ENCODE peak calls at places on chromosomes 3 and 15, in six cellular contexts. U is breast epithelium, M is dorsolateral prefrontal cortex, A is substantia nigra, E is psoas muscle, V is left ventricle myocardium inferior. N is an unnamed sample.

GRCh38 chr3:49030331-49030730 is 1.1 kb upstream of the IMPDH2 start:
- DNase-seq in U (no peak), M (no peak), A (no peak), E (no peak), V (no peak), N (no peak)

GRCh38 chr3:57451150-57451846 is 92.8 kb downstream of the DNAH12 start:
- DNase-seq in U (no peak), M (no peak), A (no peak), E (no peak), V (no peak), N (no peak)

GRCh38 chr3:172918568-172919296 is 168.2 kb downstream of the ECT2 start:
- DNase-seq in U (no peak), M (no peak), A (no peak), E (no peak), V (no peak), N (no peak)

GRCh38 chr3:72255191-72255590 is 470.2 kb upstream of the PROK2 start:
- DNase-seq in U (peak; percentile 72), M (no peak), A (no peak), E (no peak), V (no peak), N (no peak)

GRCh38 chr15:100663066-100663465 is 60.7 kb downstream of the ASB7 start:
- DNase-seq in U (no peak), M (no peak), A (no peak), E (no peak), V (no peak), N (no peak)

GRCh38 chr3:44323341-44323955 is 15.1 kb upstream of the TCAIM start:
- DNase-seq in U (no peak), M (peak; percentile 64), A (no peak), E (peak; percentile 64), V (peak; percentile 41), N (peak; percentile 62)

GRCh38 chr15:55942332-55942731 is 51.1 kb downstream of the NEDD4 start:
- DNase-seq in U (no peak), M (no peak), A (no peak), E (no peak), V (no peak), N (no peak)

GRCh38 chr3:31878231-31878838 is 102.7 kb downstream of the OSBPL10 start:
- DNase-seq in U (no peak), M (no peak), A (no peak), E (no peak), V (no peak), N (no peak)

GRCh38 chr3:128075516-128076464 is 23.6 kb downstream of the SEC61A1 start:
- DNase-seq in U (peak; percentile 75), M (peak; percentile 84), A (peak; percentile 49), E (peak; percentile 94), V (peak; percentile 88), N (peak; percentile 90)

GRCh38 chr3:197487911-197488391 is 67.8 kb downstream of the BDH1 start:
- DNase-seq in U (peak; percentile 72), M (no peak), A (no peak), E (peak; percentile 67), V (peak; percentile 50), N (peak; percentile 64)

GRCh38 chr15:69876030-69876429 is 221.7 kb downstream of the TLE3 start:
- DNase-seq in U (no peak), M (no peak), A (no peak), E (no peak), V (no peak), N (peak; percentile 54)

GRCh38 chr3:96069065-96069464 is 745.3 kb upstream of the EPHA6 start:
- DNase-seq in U (no peak), M (no peak), A (no peak), E (no peak), V (no peak), N (no peak)

GRCh38 chr3:87309601-87310000 is 33.2 kb upstream of the POU1F1 start:
- DNase-seq in U (no peak), M (no peak), A (no peak), E (no peak), V (no peak), N (no peak)

GRCh38 chr15:38507570-38507969 is 53.6 kb downstream of the FAM98B start:
- DNase-seq in U (no peak), M (no peak), A (no peak), E (no peak), V (no peak), N (no peak)

GRCh38 chr15:95446854-95447253 is 883.6 kb upstream of the NR2F2 start:
- DNase-seq in U (no peak), M (no peak), A (no peak), E (no peak), V (no peak), N (no peak)

GRCh38 chr3:159727506-159727905 is 261.1 kb upstream of the IL12A start:
- DNase-seq in U (no peak), M (no peak), A (no peak), E (no peak), V (no peak), N (no peak)

GRCh38 chr3:159733194-159733860 is 255.3 kb upstream of the IL12A start:
- DNase-seq in U (no peak), M (no peak), A (no peak), E (no peak), V (no peak), N (no peak)

GRCh38 chr3:159734681-159735080 is 254.0 kb upstream of the IL12A start:
- DNase-seq in U (no peak), M (no peak), A (no peak), E (no peak), V (no peak), N (no peak)

GRCh38 chr3:159731254-159731653 is 257.4 kb upstream of the IL12A start:
- DNase-seq in U (no peak), M (no peak), A (no peak), E (no peak), V (no peak), N (no peak)

GRCh38 chr3:159732172-159733111 is 256.2 kb upstream of the IL12A start:
- DNase-seq in U (no peak), M (no peak), A (no peak), E (no peak), V (no peak), N (no peak)
- H3K27ac ChIP-seq in U (peak overlapping the region; percentile 56), M (peak overlapping the region; percentile 30), A (no peak overlapping the region), E (no peak overlapping the region), V (peak overlapping the region; percentile 50), N (peak overlapping the region; percentile 51)

DNA sequence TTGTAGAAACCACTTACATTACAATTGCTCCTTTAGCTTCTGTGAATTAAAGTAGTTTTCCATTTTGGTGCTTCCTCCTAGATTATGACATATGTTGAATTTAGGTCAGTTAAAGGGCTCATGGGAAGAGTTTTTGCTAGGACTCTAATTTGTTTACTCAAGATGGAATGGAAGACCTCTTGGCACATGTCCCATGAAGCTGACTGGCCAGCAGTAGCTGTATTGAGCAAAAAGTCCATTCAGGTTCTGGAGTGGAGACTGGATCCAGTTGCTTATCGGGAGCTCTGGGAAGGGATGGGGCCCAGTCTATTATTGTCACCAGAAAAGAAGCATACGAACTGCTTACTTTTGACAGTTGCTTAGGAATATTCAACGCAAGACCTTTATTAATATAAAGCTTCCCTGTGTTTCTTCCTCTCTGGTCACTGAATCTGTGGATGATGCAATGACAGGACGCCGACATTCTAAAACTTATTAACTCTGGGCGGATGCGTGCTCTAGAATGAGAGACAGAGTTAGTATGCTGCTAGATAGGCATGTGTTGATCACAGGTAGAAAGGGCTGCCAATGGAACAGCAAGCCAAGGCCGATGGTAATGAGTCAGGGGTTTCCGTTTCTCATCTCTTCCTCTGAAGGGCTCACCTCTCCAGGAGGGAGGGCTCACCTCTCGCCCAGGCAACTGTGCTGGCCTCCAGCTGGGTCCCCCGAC is 155.8 kb downstream of the NR1D2 start:
- DNase-seq in U (no peak), M (no peak), A (no peak), E (no peak), V (no peak), N (no peak)
- H3K27ac ChIP-seq in U (no peak overlapping the region), M (no peak overlapping the region), A (no peak overlapping the region), E (no peak overlapping the region), V (peak overlapping the region; percentile 58), N (no peak overlapping the region)

DNA sequence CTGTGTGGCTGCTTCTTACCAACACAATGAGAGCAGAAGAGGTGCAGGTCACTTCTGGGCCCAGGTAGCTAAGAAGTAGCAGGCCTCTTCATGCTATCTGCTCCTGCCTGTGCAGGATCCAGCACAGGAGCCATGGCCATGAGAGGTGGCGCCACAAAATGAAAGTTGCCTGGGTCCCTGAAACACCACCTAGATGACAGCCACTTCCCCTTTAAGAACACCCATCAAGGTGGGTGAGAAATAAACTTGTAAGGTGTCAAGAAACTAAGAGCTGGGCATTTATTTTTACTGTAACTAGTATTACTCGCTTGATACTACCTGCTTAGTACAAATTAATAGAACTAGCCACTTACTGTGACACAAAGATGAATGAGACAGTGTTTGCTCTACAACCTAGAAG is 484.6 kb upstream of the TBL1XR1 start:
- DNase-seq in U (no peak), M (no peak), A (no peak), E (no peak), V (no peak), N (no peak)
- H3K27ac ChIP-seq in U (no peak overlapping the region), M (no peak overlapping the region), A (no peak overlapping the region), E (no peak overlapping the region), V (no peak overlapping the region), N (no peak overlapping the region)

DNA sequence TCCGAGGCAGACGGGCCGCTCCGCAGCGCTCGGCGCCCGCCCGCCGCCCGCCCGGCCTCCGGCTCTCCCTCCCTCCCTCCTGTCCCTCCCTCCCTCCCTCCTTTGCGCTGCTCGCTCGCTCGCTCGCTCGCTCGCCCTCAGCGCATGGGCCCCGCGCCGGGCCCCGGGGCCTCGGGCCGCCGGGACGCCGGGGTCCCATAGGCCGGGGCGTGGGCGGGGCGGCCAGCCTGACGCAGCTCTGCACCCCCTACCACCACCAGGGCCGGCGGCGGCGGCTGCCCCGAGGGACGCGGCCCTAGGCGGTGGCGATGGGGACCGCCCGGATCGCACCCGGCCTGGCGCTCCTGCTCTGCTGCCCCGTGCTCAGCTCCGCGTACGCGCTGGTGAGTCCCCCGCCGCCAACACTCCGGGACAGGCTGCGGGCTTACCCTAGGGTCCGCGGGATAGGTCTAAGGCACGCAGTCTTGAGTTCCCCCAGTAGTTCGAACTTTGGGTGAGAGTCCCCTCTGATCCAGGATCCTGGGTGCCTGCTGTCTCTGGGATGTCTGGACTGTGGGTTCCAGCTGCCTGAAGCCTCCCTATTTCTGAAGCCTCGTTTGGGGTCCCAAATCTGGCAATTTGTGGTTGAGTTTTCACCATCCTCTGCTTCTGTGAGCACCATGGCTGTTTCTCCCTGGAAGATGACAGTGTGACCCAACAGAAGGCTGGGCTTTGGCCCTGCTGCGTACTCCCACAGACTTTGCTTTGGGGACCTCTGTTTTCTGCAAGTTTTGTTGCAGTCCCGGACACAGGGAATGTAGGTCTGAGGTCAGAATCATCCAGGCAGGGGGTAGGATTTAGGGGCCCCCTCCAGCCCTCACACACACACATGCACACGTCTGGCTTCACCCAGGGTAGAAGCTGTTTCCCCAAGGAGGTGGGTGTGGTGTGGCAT is 6.0 kb downstream of the PTH1R start:
- DNase-seq in U (no peak), M (no peak), A (no peak), E (no peak), V (no peak), N (no peak)
- H3K27ac ChIP-seq in U (no peak overlapping the region), M (no peak overlapping the region), A (no peak overlapping the region), E (no peak overlapping the region), V (peak overlapping the region; percentile 85), N (no peak overlapping the region)

GRCh38 chr3:130340766-130341165 is 4.7 kb upstream of the COL6A5 start:
- DNase-seq in U (no peak), M (no peak), A (no peak), E (no peak), V (no peak), N (no peak)

GRCh38 chr3:130345487-130346079 is at the start of gene COL6A5:
- DNase-seq in U (no peak), M (no peak), A (no peak), E (no peak), V (no peak), N (peak; percentile 65)

GRCh38 chr3:130341388-130341787 is 4.1 kb upstream of the COL6A5 start:
- DNase-seq in U (no peak), M (no peak), A (no peak), E (no peak), V (no peak), N (no peak)

GRCh38 chr3:130342821-130343661 is 2.4 kb upstream of the COL6A5 start:
- DNase-seq in U (no peak), M (no peak), A (no peak), E (no peak), V (no peak), N (no peak)

GRCh38 chr3:130341882-130342281 is 3.6 kb upstream of the COL6A5 start:
- DNase-seq in U (no peak), M (no peak), A (no peak), E (no peak), V (no peak), N (no peak)
- H3K27ac ChIP-seq in U (no peak overlapping the region), M (no peak overlapping the region), A (no peak overlapping the region), E (no peak overlapping the region), V (no peak overlapping the region), N (no peak overlapping the region)